ENCODE peak calls at places on chromosomes 7 and 10, in six cellular contexts. One of them, this sample, is unnamed.

GRCh38 chr7:132066776-132067175 is 509.5 kb downstream of the PLXNA4 start:
- DNase-seq in mammary epithelial cell: no peak
- DNase-seq in NCI-H446 treated with DMSO at 0.1 percent for 48 hours: peak
- DNase-seq in SJSA1: no peak
- DNase-seq in activated CD4-positive, alpha-beta T cell treated with anti-CD3 and anti-CD28 coated beads for 48 hours: no peak
- DNase-seq in activated gamma-delta T cell: no peak
- DNase-seq in this sample: peak

GRCh38 chr7:124618871-124619270 is 146.7 kb downstream of the GPR37 start:
- DNase-seq in NCI-H446 treated with DMSO at 0.1 percent for 48 hours: no peak
- DNase-seq in activated gamma-delta T cell: no peak
- DNase-seq in SJSA1: no peak
- DNase-seq in mammary epithelial cell: no peak
- DNase-seq in activated CD4-positive, alpha-beta T cell treated with anti-CD3 and anti-CD28 coated beads for 48 hours: no peak
- DNase-seq in this sample: no peak

GRCh38 chr7:128112018-128112780 is 81.0 kb upstream of the LRRC4 start:
- DNase-seq in activated gamma-delta T cell: no peak
- DNase-seq in activated CD4-positive, alpha-beta T cell treated with anti-CD3 and anti-CD28 coated beads for 48 hours: no peak
- DNase-seq in SJSA1: no peak
- DNase-seq in NCI-H446 treated with DMSO at 0.1 percent for 48 hours: no peak
- DNase-seq in mammary epithelial cell: no peak
- DNase-seq in this sample: no peak

GRCh38 chr7:139981533-139981932 is 81.2 kb downstream of the PARP12 start:
- DNase-seq in activated gamma-delta T cell: no peak
- DNase-seq in activated CD4-positive, alpha-beta T cell treated with anti-CD3 and anti-CD28 coated beads for 48 hours: no peak
- DNase-seq in SJSA1: no peak
- DNase-seq in mammary epithelial cell: no peak
- DNase-seq in NCI-H446 treated with DMSO at 0.1 percent for 48 hours: no peak
- DNase-seq in this sample: no peak

GRCh38 chr10:46288601-46289206 is 1.9 kb downstream of the ANTXRL start:
- DNase-seq in mammary epithelial cell: no peak
- DNase-seq in activated CD4-positive, alpha-beta T cell treated with anti-CD3 and anti-CD28 coated beads for 48 hours: no peak
- DNase-seq in activated gamma-delta T cell: no peak
- DNase-seq in SJSA1: no peak
- DNase-seq in NCI-H446 treated with DMSO at 0.1 percent for 48 hours: no peak
- DNase-seq in this sample: no peak

GRCh38 chr10:96334888-96335526 is 23.8 kb downstream of the OPALIN start:
- DNase-seq in activated gamma-delta T cell: no peak
- DNase-seq in NCI-H446 treated with DMSO at 0.1 percent for 48 hours: no peak
- DNase-seq in SJSA1: no peak
- DNase-seq in mammary epithelial cell: peak
- DNase-seq in activated CD4-positive, alpha-beta T cell treated with anti-CD3 and anti-CD28 coated beads for 48 hours: no peak
- DNase-seq in this sample: no peak

GRCh38 chr10:3977761-3978160 is 192.8 kb upstream of the KLF6 start:
- DNase-seq in mammary epithelial cell: no peak
- DNase-seq in activated CD4-positive, alpha-beta T cell treated with anti-CD3 and anti-CD28 coated beads for 48 hours: no peak
- DNase-seq in NCI-H446 treated with DMSO at 0.1 percent for 48 hours: no peak
- DNase-seq in activated gamma-delta T cell: no peak
- DNase-seq in SJSA1: no peak
- DNase-seq in this sample: no peak

GRCh38 chr7:19405546-19405945 is 260.3 kb upstream of the FERD3L start:
- DNase-seq in mammary epithelial cell: peak
- DNase-seq in NCI-H446 treated with DMSO at 0.1 percent for 48 hours: no peak
- DNase-seq in activated gamma-delta T cell: no peak
- DNase-seq in SJSA1: no peak
- DNase-seq in activated CD4-positive, alpha-beta T cell treated with anti-CD3 and anti-CD28 coated beads for 48 hours: no peak
- DNase-seq in this sample: no peak

GRCh38 chr10:132808568-132809236 is 22.8 kb upstream of the NKX6-2 start:
- DNase-seq in SJSA1: peak
- DNase-seq in NCI-H446 treated with DMSO at 0.1 percent for 48 hours: no peak
- DNase-seq in activated gamma-delta T cell: no peak
- DNase-seq in activated CD4-positive, alpha-beta T cell treated with anti-CD3 and anti-CD28 coated beads for 48 hours: no peak
- DNase-seq in mammary epithelial cell: no peak
- DNase-seq in this sample: peak

GRCh38 chr10:132861116-132861691 is 75.3 kb upstream of the NKX6-2 start:
- DNase-seq in SJSA1: no peak
- DNase-seq in activated gamma-delta T cell: no peak
- DNase-seq in mammary epithelial cell: no peak
- DNase-seq in activated CD4-positive, alpha-beta T cell treated with anti-CD3 and anti-CD28 coated beads for 48 hours: no peak
- DNase-seq in NCI-H446 treated with DMSO at 0.1 percent for 48 hours: no peak
- DNase-seq in this sample: no peak

GRCh38 chr7:123199869-123200268 is at the start of gene SLC13A1:
- DNase-seq in SJSA1: no peak
- DNase-seq in activated CD4-positive, alpha-beta T cell treated with anti-CD3 and anti-CD28 coated beads for 48 hours: no peak
- DNase-seq in activated gamma-delta T cell: no peak
- DNase-seq in mammary epithelial cell: no peak
- DNase-seq in NCI-H446 treated with DMSO at 0.1 percent for 48 hours: no peak
- DNase-seq in this sample: no peak

GRCh38 chr7:144513332-144513731 is 109.8 kb upstream of the NOBOX start:
- DNase-seq in activated CD4-positive, alpha-beta T cell treated with anti-CD3 and anti-CD28 coated beads for 48 hours: no peak
- DNase-seq in SJSA1: no peak
- DNase-seq in activated gamma-delta T cell: no peak
- DNase-seq in NCI-H446 treated with DMSO at 0.1 percent for 48 hours: no peak
- DNase-seq in mammary epithelial cell: no peak
- DNase-seq in this sample: no peak

GRCh38 chr10:19302117-19302516 is 253.5 kb downstream of the MALRD1 start:
- DNase-seq in NCI-H446 treated with DMSO at 0.1 percent for 48 hours: no peak
- DNase-seq in activated CD4-positive, alpha-beta T cell treated with anti-CD3 and anti-CD28 coated beads for 48 hours: no peak
- DNase-seq in mammary epithelial cell: peak
- DNase-seq in activated gamma-delta T cell: no peak
- DNase-seq in SJSA1: no peak
- DNase-seq in this sample: no peak

GRCh38 chr7:151662291-151662690 is 142.6 kb upstream of the RHEB start:
- DNase-seq in activated gamma-delta T cell: no peak
- DNase-seq in SJSA1: no peak
- DNase-seq in mammary epithelial cell: no peak
- DNase-seq in NCI-H446 treated with DMSO at 0.1 percent for 48 hours: no peak
- DNase-seq in activated CD4-positive, alpha-beta T cell treated with anti-CD3 and anti-CD28 coated beads for 48 hours: no peak
- DNase-seq in this sample: no peak

GRCh38 chr7:90209776-90210175 is 1.8 kb upstream of the STEAP2 start:
- DNase-seq in mammary epithelial cell: no peak
- DNase-seq in activated gamma-delta T cell: no peak
- DNase-seq in SJSA1: no peak
- DNase-seq in NCI-H446 treated with DMSO at 0.1 percent for 48 hours: no peak
- DNase-seq in activated CD4-positive, alpha-beta T cell treated with anti-CD3 and anti-CD28 coated beads for 48 hours: no peak
- DNase-seq in this sample: no peak

GRCh38 chr10:110499796-110500514 is 2.2 kb downstream of the DUSP5 start:
- DNase-seq in activated gamma-delta T cell: no peak
- DNase-seq in SJSA1: no peak
- DNase-seq in NCI-H446 treated with DMSO at 0.1 percent for 48 hours: no peak
- DNase-seq in mammary epithelial cell: no peak
- DNase-seq in activated CD4-positive, alpha-beta T cell treated with anti-CD3 and anti-CD28 coated beads for 48 hours: no peak
- DNase-seq in this sample: no peak

GRCh38 chr7:41116817-41117216 is 586.1 kb downstream of the INHBA start:
- DNase-seq in activated CD4-positive, alpha-beta T cell treated with anti-CD3 and anti-CD28 coated beads for 48 hours: no peak
- DNase-seq in mammary epithelial cell: peak
- DNase-seq in NCI-H446 treated with DMSO at 0.1 percent for 48 hours: no peak
- DNase-seq in activated gamma-delta T cell: no peak
- DNase-seq in SJSA1: no peak
- DNase-seq in this sample: no peak

GRCh38 chr7:118094044-118094443 is 89.9 kb upstream of the LSM8 start:
- DNase-seq in activated CD4-positive, alpha-beta T cell treated with anti-CD3 and anti-CD28 coated beads for 48 hours: no peak
- DNase-seq in mammary epithelial cell: no peak
- DNase-seq in NCI-H446 treated with DMSO at 0.1 percent for 48 hours: no peak
- DNase-seq in SJSA1: no peak
- DNase-seq in activated gamma-delta T cell: no peak
- DNase-seq in this sample: no peak

This sample was measured in posterior cingulate gyrus.